ENCODE peak calls at places on chromosomes 12 and 14, in six cellular contexts. One of them, this sample, is unnamed.

GRCh38 chr12:694734-695503 is 31.7 kb upstream of the NINJ2 start:
- DNase-seq in IMR-90: no peak
- DNase-seq in astrocyte of the spinal cord: peak
- DNase-seq in BJ: no peak
- DNase-seq in uterus: no peak
- DNase-seq in WERI-Rb-1: no peak
- DNase-seq in this sample: no peak

GRCh38 chr12:83573676-83574075 is 887.0 kb downstream of the TMTC2 start:
- DNase-seq in BJ: peak
- DNase-seq in IMR-90: no peak
- DNase-seq in uterus: no peak
- DNase-seq in astrocyte of the spinal cord: peak
- DNase-seq in WERI-Rb-1: no peak
- DNase-seq in this sample: no peak

GRCh38 chr14:75647650-75648049 is 13.0 kb downstream of the ERG28 start:
- DNase-seq in WERI-Rb-1: no peak
- DNase-seq in astrocyte of the spinal cord: peak
- DNase-seq in uterus: no peak
- DNase-seq in BJ: no peak
- DNase-seq in IMR-90: peak
- DNase-seq in this sample: no peak

GRCh38 chr14:71289536-71289935 is 382.3 kb downstream of the PCNX1 start:
- DNase-seq in WERI-Rb-1: no peak
- DNase-seq in uterus: no peak
- DNase-seq in astrocyte of the spinal cord: no peak
- DNase-seq in IMR-90: no peak
- DNase-seq in BJ: no peak
- DNase-seq in this sample: no peak

GRCh38 chr12:70609739-70610491 is 27.3 kb downstream of the PTPRB start:
- DNase-seq in BJ: no peak
- DNase-seq in astrocyte of the spinal cord: no peak
- DNase-seq in WERI-Rb-1: peak
- DNase-seq in IMR-90: no peak
- DNase-seq in uterus: peak
- DNase-seq in this sample: no peak

GRCh38 chr12:51891843-51892242 is 3.9 kb downstream of the ANKRD33 start:
- DNase-seq in uterus: no peak
- DNase-seq in IMR-90: peak
- DNase-seq in BJ: no peak
- DNase-seq in astrocyte of the spinal cord: no peak
- DNase-seq in WERI-Rb-1: no peak
- DNase-seq in this sample: no peak

GRCh38 chr12:49548822-49549648 is 10.2 kb downstream of the KCNH3 start:
- DNase-seq in astrocyte of the spinal cord: no peak
- DNase-seq in uterus: no peak
- DNase-seq in BJ: no peak
- DNase-seq in WERI-Rb-1: no peak
- DNase-seq in IMR-90: no peak
- DNase-seq in this sample: no peak

GRCh38 chr14:44895716-44896115 is 66.0 kb downstream of the KLHL28 start:
- DNase-seq in BJ: peak
- DNase-seq in IMR-90: peak
- DNase-seq in WERI-Rb-1: no peak
- DNase-seq in uterus: no peak
- DNase-seq in astrocyte of the spinal cord: peak
- DNase-seq in this sample: peak

GRCh38 chr12:32043928-32044549 is 62.6 kb upstream of the BICD1 start:
- DNase-seq in IMR-90: no peak
- DNase-seq in astrocyte of the spinal cord: no peak
- DNase-seq in BJ: no peak
- DNase-seq in uterus: no peak
- DNase-seq in WERI-Rb-1: no peak
- DNase-seq in this sample: no peak

GRCh38 chr12:13178568-13179158 is 17.9 kb upstream of the EMP1 start:
- DNase-seq in astrocyte of the spinal cord: no peak
- DNase-seq in IMR-90: no peak
- DNase-seq in WERI-Rb-1: no peak
- DNase-seq in uterus: peak
- DNase-seq in BJ: no peak
- DNase-seq in this sample: no peak

GRCh38 chr12:20446836-20447235 is 78.5 kb downstream of the PDE3A start:
- DNase-seq in IMR-90: no peak
- DNase-seq in WERI-Rb-1: no peak
- DNase-seq in astrocyte of the spinal cord: no peak
- DNase-seq in uterus: no peak
- DNase-seq in BJ: no peak
- DNase-seq in this sample: no peak

GRCh38 chr14:52079239-52079956 is 10.5 kb upstream of the NID2 start:
- DNase-seq in BJ: no peak
- DNase-seq in uterus: no peak
- DNase-seq in IMR-90: peak
- DNase-seq in WERI-Rb-1: no peak
- DNase-seq in astrocyte of the spinal cord: no peak
- DNase-seq in this sample: no peak

GRCh38 chr12:100197486-100197885 is 3.1 kb upstream of the ACTR6 start:
- DNase-seq in uterus: no peak
- DNase-seq in IMR-90: no peak
- DNase-seq in WERI-Rb-1: no peak
- DNase-seq in BJ: no peak
- DNase-seq in astrocyte of the spinal cord: no peak
- DNase-seq in this sample: no peak

GRCh38 chr12:17335487-17335886 is 729.5 kb upstream of the LMO3 start:
- DNase-seq in IMR-90: no peak
- DNase-seq in BJ: no peak
- DNase-seq in astrocyte of the spinal cord: no peak
- DNase-seq in uterus: no peak
- DNase-seq in WERI-Rb-1: no peak
- DNase-seq in this sample: no peak

GRCh38 chr12:131091413-131091975 is 137.8 kb downstream of the ADGRD1 start:
- DNase-seq in astrocyte of the spinal cord: no peak
- DNase-seq in BJ: no peak
- DNase-seq in WERI-Rb-1: no peak
- DNase-seq in uterus: peak
- DNase-seq in IMR-90: no peak
- DNase-seq in this sample: no peak

GRCh38 chr12:21851151-21851550 is 76.6 kb upstream of the KCNJ8 start:
- DNase-seq in WERI-Rb-1: no peak
- DNase-seq in uterus: no peak
- DNase-seq in BJ: no peak
- DNase-seq in astrocyte of the spinal cord: no peak
- DNase-seq in IMR-90: no peak
- DNase-seq in this sample: no peak

GRCh38 chr14:100664234-100664633 is 62.5 kb upstream of the DLK1 start:
- DNase-seq in uterus: no peak
- DNase-seq in BJ: no peak
- DNase-seq in WERI-Rb-1: no peak
- DNase-seq in astrocyte of the spinal cord: no peak
- DNase-seq in IMR-90: no peak
- DNase-seq in this sample: no peak

GRCh38 chr14:61505815-61506809 is 184.7 kb downstream of the PRKCH start:
- DNase-seq in astrocyte of the spinal cord: peak
- DNase-seq in IMR-90: peak
- DNase-seq in BJ: no peak
- DNase-seq in WERI-Rb-1: no peak
- DNase-seq in uterus: no peak
- DNase-seq in this sample: no peak

GRCh38 chr12:32893458-32893857 is 3.1 kb downstream of the PKP2 start:
- DNase-seq in astrocyte of the spinal cord: no peak
- DNase-seq in IMR-90: no peak
- DNase-seq in BJ: no peak
- DNase-seq in uterus: no peak
- DNase-seq in WERI-Rb-1: no peak
- DNase-seq in this sample: no peak

GRCh38 chr12:3250576-3250975 is 173.4 kb downstream of the TSPAN9 start:
- DNase-seq in BJ: no peak
- DNase-seq in IMR-90: no peak
- DNase-seq in WERI-Rb-1: no peak
- DNase-seq in astrocyte of the spinal cord: no peak
- DNase-seq in uterus: no peak
- DNase-seq in this sample: no peak

GRCh38 chr14:77144412-77145115 is 3.0 kb upstream of the ZDHHC22 start:
- DNase-seq in IMR-90: no peak
- DNase-seq in astrocyte of the spinal cord: no peak
- DNase-seq in WERI-Rb-1: no peak
- DNase-seq in BJ: no peak
- DNase-seq in uterus: no peak
- DNase-seq in this sample: no peak

GRCh38 chr14:77141592-77142288 is at the start of gene ZDHHC22:
- DNase-seq in WERI-Rb-1: peak
- DNase-seq in IMR-90: no peak
- DNase-seq in BJ: no peak
- DNase-seq in astrocyte of the spinal cord: no peak
- DNase-seq in uterus: no peak
- DNase-seq in this sample: no peak

GRCh38 chr14:77140937-77141591 is 527 bp downstream of the ZDHHC22 start:
- DNase-seq in WERI-Rb-1: peak
- DNase-seq in BJ: no peak
- DNase-seq in astrocyte of the spinal cord: peak
- DNase-seq in uterus: no peak
- DNase-seq in IMR-90: peak
- DNase-seq in this sample: no peak

GRCh38 chr14:77142289-77142814 is 761 bp upstream of the ZDHHC22 start:
- DNase-seq in BJ: no peak
- DNase-seq in IMR-90: no peak
- DNase-seq in astrocyte of the spinal cord: no peak
- DNase-seq in WERI-Rb-1: peak
- DNase-seq in uterus: no peak
- DNase-seq in this sample: no peak

GRCh38 chr14:77143071-77143470 is 1.5 kb upstream of the ZDHHC22 start:
- DNase-seq in BJ: no peak
- DNase-seq in uterus: no peak
- DNase-seq in IMR-90: no peak
- DNase-seq in astrocyte of the spinal cord: no peak
- DNase-seq in WERI-Rb-1: peak
- DNase-seq in this sample: no peak
- H3K4me3 ChIP-seq in BJ: no peak
- H3K4me3 ChIP-seq in uterus: no peak
- H3K4me3 ChIP-seq in IMR-90: no peak
- H3K4me3 ChIP-seq in astrocyte of the spinal cord: no peak
- H3K4me3 ChIP-seq in WERI-Rb-1: peak
- H3K4me3 ChIP-seq in this sample: no peak

DNA sequence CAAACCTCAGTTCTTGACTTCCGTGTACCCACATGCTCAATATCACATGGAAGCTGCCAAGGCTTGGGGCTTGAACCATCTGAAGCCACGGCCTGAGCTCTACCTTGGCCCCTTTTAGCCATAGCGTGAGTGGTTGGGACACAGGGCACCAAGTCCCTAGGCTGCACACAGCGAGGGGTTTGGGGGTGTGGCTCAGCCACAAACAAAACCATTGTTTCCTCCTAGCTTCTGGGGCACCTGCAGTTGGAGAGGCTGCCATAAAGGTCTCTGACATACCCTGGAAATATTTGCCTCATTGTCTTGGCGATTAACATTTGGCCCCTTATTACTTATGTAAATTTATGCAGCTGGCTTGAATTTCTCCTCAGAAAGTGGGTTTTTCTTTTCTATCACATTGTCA is 628.6 kb downstream of the NRXN3 start:
- DNase-seq in WERI-Rb-1: no peak
- DNase-seq in astrocyte of the spinal cord: no peak
- DNase-seq in uterus: no peak
- DNase-seq in BJ: no peak
- DNase-seq in IMR-90: no peak
- DNase-seq in this sample: no peak
- H3K4me3 ChIP-seq in WERI-Rb-1: no peak
- H3K4me3 ChIP-seq in astrocyte of the spinal cord: no peak
- H3K4me3 ChIP-seq in uterus: no peak
- H3K4me3 ChIP-seq in BJ: no peak
- H3K4me3 ChIP-seq in IMR-90: no peak
- H3K4me3 ChIP-seq in this sample: no peak

GRCh38 chr14:24260026-24260779 is 2.8 kb downstream of the TGM1 start:
- DNase-seq in BJ: no peak
- DNase-seq in astrocyte of the spinal cord: no peak
- DNase-seq in IMR-90: no peak
- DNase-seq in uterus: no peak
- DNase-seq in WERI-Rb-1: no peak
- DNase-seq in this sample: no peak

GRCh38 chr14:24262821-24263733 is at the start of gene TGM1:
- DNase-seq in BJ: no peak
- DNase-seq in IMR-90: no peak
- DNase-seq in astrocyte of the spinal cord: no peak
- DNase-seq in uterus: no peak
- DNase-seq in WERI-Rb-1: peak
- DNase-seq in this sample: no peak

GRCh38 chr14:24261256-24261968 is 1.6 kb downstream of the TGM1 start:
- DNase-seq in astrocyte of the spinal cord: no peak
- DNase-seq in uterus: no peak
- DNase-seq in WERI-Rb-1: no peak
- DNase-seq in IMR-90: no peak
- DNase-seq in BJ: no peak
- DNase-seq in this sample: no peak

GRCh38 chr14:24260780-24261157 is 2.2 kb downstream of the TGM1 start:
- DNase-seq in WERI-Rb-1: no peak
- DNase-seq in IMR-90: no peak
- DNase-seq in astrocyte of the spinal cord: no peak
- DNase-seq in uterus: no peak
- DNase-seq in BJ: no peak
- DNase-seq in this sample: no peak

GRCh38 chr14:24261969-24262327 is 1.0 kb downstream of the TGM1 start:
- DNase-seq in astrocyte of the spinal cord: no peak
- DNase-seq in IMR-90: no peak
- DNase-seq in uterus: no peak
- DNase-seq in WERI-Rb-1: no peak
- DNase-seq in BJ: no peak
- DNase-seq in this sample: no peak
- H3K4me3 ChIP-seq in astrocyte of the spinal cord: no peak
- H3K4me3 ChIP-seq in IMR-90: no peak
- H3K4me3 ChIP-seq in uterus: no peak
- H3K4me3 ChIP-seq in WERI-Rb-1: no peak
- H3K4me3 ChIP-seq in BJ: no peak
- H3K4me3 ChIP-seq in this sample: no peak

GRCh38 chr12:128654462-128654861 is 169.3 kb downstream of the SLC15A4 start:
- DNase-seq in uterus: no peak
- DNase-seq in BJ: no peak
- DNase-seq in IMR-90: no peak
- DNase-seq in astrocyte of the spinal cord: no peak
- DNase-seq in WERI-Rb-1: no peak
- DNase-seq in this sample: no peak

GRCh38 chr12:128657378-128657777 is 166.4 kb downstream of the SLC15A4 start:
- DNase-seq in BJ: no peak
- DNase-seq in uterus: no peak
- DNase-seq in WERI-Rb-1: no peak
- DNase-seq in IMR-90: no peak
- DNase-seq in astrocyte of the spinal cord: no peak
- DNase-seq in this sample: no peak

DNA sequence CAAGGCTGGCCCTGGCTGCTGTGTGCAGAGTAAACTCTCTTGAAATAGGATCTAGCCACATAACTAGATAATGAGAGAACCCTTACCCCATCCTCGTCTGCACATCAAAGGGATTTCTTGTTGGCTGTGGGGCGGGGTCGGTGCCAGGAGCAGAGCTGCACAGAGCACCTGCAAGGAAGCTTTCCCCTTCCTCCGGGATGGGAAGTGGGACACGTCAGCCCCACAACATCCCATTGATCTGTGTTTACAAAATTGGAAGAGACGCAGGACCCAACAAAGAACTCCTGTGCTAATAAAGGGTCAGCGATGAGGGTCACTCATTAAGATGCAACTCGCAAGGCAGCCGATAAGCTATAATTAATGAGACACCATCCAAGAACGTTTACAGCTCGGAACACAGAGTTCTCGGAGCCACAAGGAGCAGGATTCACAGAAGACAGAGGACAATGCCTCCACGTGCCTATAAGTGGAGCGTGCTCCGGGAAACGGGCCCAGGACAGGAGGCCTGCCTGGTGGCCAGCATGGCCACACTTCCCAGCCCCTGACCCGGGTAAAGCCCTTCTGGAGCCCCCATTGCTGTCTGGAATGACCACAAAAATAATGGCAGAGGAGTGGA is 171.5 kb downstream of the SLC15A4 start:
- DNase-seq in IMR-90: no peak
- DNase-seq in WERI-Rb-1: no peak
- DNase-seq in uterus: no peak
- DNase-seq in astrocyte of the spinal cord: no peak
- DNase-seq in BJ: no peak
- DNase-seq in this sample: no peak
- H3K4me3 ChIP-seq in IMR-90: no peak
- H3K4me3 ChIP-seq in WERI-Rb-1: no peak
- H3K4me3 ChIP-seq in uterus: no peak
- H3K4me3 ChIP-seq in astrocyte of the spinal cord: no peak
- H3K4me3 ChIP-seq in BJ: no peak
- H3K4me3 ChIP-seq in this sample: no peak